ENCODE peak calls at places on chromosome 22, in four cellular contexts. Z, V, W and T are unnamed samples.

GRCh38 chr22:19743081-19743480 is 17.5 kb upstream of the TBX1 start:
- DNase-seq in Z (no peak), V (no peak), W (no peak), T (no peak)

GRCh38 chr22:42074153-42074750 is at the start of gene PHETA2:
- DNase-seq in Z (no peak), V (no peak), W (no peak), T (no peak)

GRCh38 chr22:17647996-17648395 is 9.4 kb downstream of the BCL2L13 start:
- DNase-seq in V (no peak), W (no peak), Z (no peak), T (no peak)

GRCh38 chr22:44625981-44626687 is 75.9 kb upstream of the PRR5 start:
- DNase-seq in W (peak), Z (peak), V (peak), T (peak)

GRCh38 chr22:33717694-33718396 is 202.4 kb downstream of the LARGE1 start:
- DNase-seq in Z (no peak), V (no peak), W (no peak), T (no peak)

GRCh38 chr22:37196539-37197450 is 8.7 kb upstream of the C1QTNF6 start:
- DNase-seq in Z (peak), V (peak), W (no peak), T (no peak)

GRCh38 chr22:41401781-41402648 is 20.3 kb downstream of the TEF start:
- DNase-seq in Z (no peak), W (no peak), V (peak), T (no peak)

GRCh38 chr22:26047920-26048319 is 121.3 kb upstream of the SEZ6L start:
- DNase-seq in Z (no peak), W (no peak), V (no peak), T (no peak)

GRCh38 chr22:25919452-25919851 is 177.5 kb downstream of the MYO18B start:
- DNase-seq in Z (no peak), V (no peak), W (no peak), T (no peak)

GRCh38 chr22:19134176-19134831 is 3.2 kb downstream of the TSSK2 start:
- DNase-seq in W (no peak), Z (no peak), V (no peak), T (no peak)

GRCh38 chr22:36021649-36022048 is 7.0 kb downstream of the RBFOX2 start:
- DNase-seq in W (no peak), Z (no peak), V (no peak), T (no peak)

GRCh38 chr22:37922177-37922576 is 16.1 kb downstream of the MICALL1 start:
- DNase-seq in W (no peak), V (no peak), Z (no peak), T (no peak)

GRCh38 chr22:41862160-41862529 is 29.2 kb downstream of the SREBF2 start:
- DNase-seq in Z (no peak), W (peak), V (no peak), T (no peak)

GRCh38 chr22:39303892-39304671 is 15.3 kb downstream of the RPL3 start:
- DNase-seq in V (no peak), Z (no peak), W (no peak), T (no peak)

GRCh38 chr22:20244744-20245576 is 23.2 kb downstream of the RTN4R start:
- DNase-seq in W (peak), V (no peak), Z (no peak), T (no peak)

GRCh38 chr22:44340271-44341239 is 27.8 kb upstream of the SHISAL1 start:
- DNase-seq in V (no peak), Z (no peak), W (no peak), T (no peak)

GRCh38 chr22:36823177-36823839 is 6.5 kb upstream of the PVALB start:
- DNase-seq in W (no peak), V (no peak), Z (no peak), T (no peak)

GRCh38 chr22:36351921-36352774 is 35.6 kb downstream of the MYH9 start:
- DNase-seq in W (no peak), Z (no peak), V (peak), T (no peak)

GRCh38 chr22:33666661-33667619 is 253.3 kb downstream of the LARGE1 start:
- DNase-seq in W (no peak), V (no peak), Z (no peak), T (no peak)

GRCh38 chr22:19815093-19815822 is 39.4 kb downstream of the GNB1L start:
- DNase-seq in Z (no peak), V (no peak), W (no peak), T (no peak)

GRCh38 chr22:45830531-45831245 is 146.3 kb downstream of the WNT7B start:
- DNase-seq in V (peak), W (no peak), Z (no peak), T (no peak)

GRCh38 chr22:41975299-41976069 is 6.2 kb downstream of the SEPTIN3 start:
- DNase-seq in V (no peak), W (no peak), Z (no peak), T (no peak)

GRCh38 chr22:37313376-37314314 is 31.3 kb downstream of the CYTH4 start:
- DNase-seq in W (no peak), Z (no peak), V (no peak), T (no peak)

GRCh38 chr22:24188705-24189248 is 7.5 kb downstream of the SUSD2 start:
- DNase-seq in W (no peak), Z (no peak), V (no peak), T (no peak)

GRCh38 chr22:47773635-47774034 is 1011.2 kb downstream of the TBC1D22A start:
- DNase-seq in V (no peak), Z (no peak), W (no peak), T (no peak)

GRCh38 chr22:47777426-47777825 is 1015.0 kb downstream of the TBC1D22A start:
- DNase-seq in W (no peak), V (no peak), Z (no peak), T (no peak)

GRCh38 chr22:47776329-47776728 is 1013.9 kb downstream of the TBC1D22A start:
- DNase-seq in Z (no peak), W (no peak), V (no peak), T (no peak)

GRCh38 chr22:47775686-47776085 is 1013.2 kb downstream of the TBC1D22A start:
- DNase-seq in V (no peak), W (no peak), Z (no peak), T (no peak)

DNA sequence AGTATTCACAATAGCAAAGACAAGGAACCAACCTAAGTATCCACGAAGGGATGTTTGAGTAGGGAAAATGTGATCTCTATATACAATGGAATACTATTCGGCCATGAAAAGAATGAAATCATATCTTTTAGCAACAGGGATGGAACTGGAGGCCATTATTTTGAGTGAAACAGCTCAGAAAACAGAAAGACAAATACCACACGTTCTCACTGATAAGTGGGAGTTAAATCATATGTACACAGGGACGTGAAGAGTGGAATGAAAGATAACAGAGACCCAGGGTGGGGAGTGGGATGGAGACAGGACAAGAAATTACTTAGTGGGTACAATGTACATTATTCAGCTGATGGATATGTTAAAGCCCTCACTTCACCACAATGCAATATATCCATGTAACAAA is 1012.7 kb downstream of the TBC1D22A start:
- DNase-seq in Z (no peak), W (no peak), V (no peak), T (no peak)
- TF ChIP-seq CTCF in Z (no peak), W (no peak), V (no peak), T (no peak)

DNA sequence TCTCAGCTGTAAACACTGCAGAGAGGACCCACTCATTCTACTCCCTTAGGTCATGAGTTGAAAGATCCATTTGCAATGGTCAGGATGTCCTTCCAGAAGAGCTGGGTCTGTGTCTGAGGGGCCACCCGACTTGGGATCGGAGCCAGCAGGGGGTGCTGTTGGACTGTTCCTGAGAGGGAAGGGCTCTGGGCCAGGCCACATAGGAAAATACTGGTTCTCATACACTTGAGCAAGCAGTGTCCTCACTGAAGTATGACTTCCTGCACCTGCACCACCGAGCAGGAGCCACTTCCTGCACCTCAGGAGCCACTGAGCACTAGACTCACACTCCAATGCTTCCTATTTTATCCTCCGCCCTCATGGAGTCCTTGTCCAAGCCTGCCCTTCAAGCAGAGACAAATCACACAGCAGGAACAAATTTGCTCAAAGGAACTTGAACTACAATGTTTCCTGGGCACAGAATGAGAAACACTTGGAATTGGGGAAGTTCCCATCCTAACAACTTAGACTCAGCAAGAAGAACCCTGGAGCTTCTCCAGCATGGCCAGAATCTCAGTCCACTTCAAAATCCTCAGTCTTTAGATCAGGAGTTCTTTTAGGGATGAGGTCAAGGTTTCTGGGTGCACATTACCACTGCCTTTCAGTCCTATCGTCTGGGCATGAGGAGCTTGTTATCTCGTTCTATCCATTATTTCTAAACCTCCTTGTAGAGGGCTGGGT is 36.6 kb upstream of the VPREB1 start:
- DNase-seq in Z (peak), W (peak), V (peak), T (peak)
- TF ChIP-seq CTCF in Z (no peak), W (peak), V (peak), T (peak)

DNA sequence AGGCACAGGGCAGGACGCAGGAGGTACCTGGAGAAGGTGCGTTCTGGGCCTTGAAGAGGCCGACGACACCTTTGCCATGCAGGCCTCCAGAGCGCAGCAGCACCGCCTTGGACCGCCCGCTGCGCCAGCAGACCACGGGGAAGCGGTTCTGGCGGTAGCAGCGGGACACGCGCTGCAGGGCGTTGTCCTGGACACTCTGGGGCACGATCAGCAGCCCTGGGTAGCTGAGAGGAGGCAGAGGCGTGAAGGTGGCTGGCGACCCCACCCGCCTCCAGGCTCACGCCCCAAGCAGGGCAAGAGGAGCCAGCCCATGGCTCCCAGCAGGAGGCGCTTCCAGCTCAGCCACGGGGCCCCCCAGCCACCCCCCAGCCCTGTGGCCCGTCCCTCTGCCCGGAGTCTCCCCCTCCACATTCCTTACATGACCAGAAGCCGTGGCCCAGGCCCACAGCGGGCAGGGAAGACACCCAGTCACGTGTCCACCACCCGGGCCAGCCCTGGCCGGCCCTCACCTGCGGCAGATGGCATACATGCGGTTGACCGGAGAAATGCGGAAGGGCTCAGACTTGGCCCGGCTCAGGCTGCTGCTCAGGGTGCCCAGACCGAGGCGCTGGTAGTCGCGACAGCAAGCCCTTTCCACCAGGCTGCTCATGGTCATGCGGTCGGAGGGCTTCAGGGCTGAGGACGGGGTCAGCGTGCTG is 15.2 kb downstream of the SBF1 start:
- DNase-seq in Z (no peak), V (no peak), W (no peak), T (no peak)
- TF ChIP-seq CTCF in Z (no peak), V (no peak), W (no peak), T (no peak)

DNA sequence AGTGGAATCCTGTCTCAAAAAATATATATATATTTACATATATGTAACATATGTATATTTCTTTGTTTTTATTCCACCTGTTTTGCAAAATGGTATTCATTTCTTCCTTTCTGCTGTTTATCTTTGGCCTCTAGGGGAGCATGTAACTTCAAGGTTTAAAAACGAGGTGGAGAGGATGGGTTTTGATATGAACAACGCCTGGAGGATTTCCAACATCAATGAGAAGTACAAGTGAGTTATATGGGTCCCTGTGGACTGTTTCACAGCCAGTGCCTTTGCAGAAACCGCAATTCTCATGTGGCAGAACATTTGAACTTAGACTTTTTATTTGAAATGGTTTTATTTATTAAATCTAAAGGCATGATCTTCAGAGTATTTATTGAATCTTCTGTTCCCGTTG is 81.6 kb upstream of the HORMAD2 start:
- DNase-seq in Z (no peak), W (no peak), V (no peak), T (no peak)
- TF ChIP-seq CTCF in Z (no peak), W (no peak), V (no peak), T (no peak)

GRCh38 chr22:29883045-29883830 is at the start of gene MTMR3:
- DNase-seq in W (peak), Z (peak), V (peak), T (peak)
- TF ChIP-seq CTCF in W (peak), Z (no peak), V (no peak), T (peak)

GRCh38 chr22:27886843-27887151 is 32.3 kb downstream of the PITPNB start:
- DNase-seq in W (no peak), Z (no peak), V (no peak), T (no peak)
- TF ChIP-seq CTCF in W (peak), Z (no peak), V (no peak), T (no peak)